ENCODE peak calls at places on chromosomes 2 and 18, in six cellular contexts. One of them, this sample, is unnamed. For H3K4me1, the result is how much of the 10 kb centered on the place peaks cover.

GRCh38 chr2:191892391-191892790 is 45.5 kb upstream of the CAVIN2 start:
- DNase-seq in mucosa of descending colon: no peak
- DNase-seq in mammary epithelial cell: peak
- DNase-seq in cardiac muscle cell: no peak
- DNase-seq in A549: no peak
- DNase-seq in fibroblast of lung: peak
- DNase-seq in this sample: no peak

GRCh38 chr2:191152841-191153240 is 2.0 kb upstream of the STAT4 start:
- DNase-seq in A549: no peak
- DNase-seq in mucosa of descending colon: no peak
- DNase-seq in cardiac muscle cell: peak
- DNase-seq in fibroblast of lung: no peak
- DNase-seq in mammary epithelial cell: peak
- DNase-seq in this sample: no peak

GRCh38 chr2:240948905-240949790 is 43.0 kb downstream of the CROCC2 start:
- DNase-seq in A549: no peak
- DNase-seq in mucosa of descending colon: no peak
- DNase-seq in mammary epithelial cell: no peak
- DNase-seq in fibroblast of lung: no peak
- DNase-seq in cardiac muscle cell: no peak
- DNase-seq in this sample: no peak

GRCh38 chr2:182920631-182921056 is 54.2 kb upstream of the FRZB start:
- DNase-seq in mucosa of descending colon: no peak
- DNase-seq in A549: no peak
- DNase-seq in fibroblast of lung: no peak
- DNase-seq in cardiac muscle cell: no peak
- DNase-seq in mammary epithelial cell: no peak
- DNase-seq in this sample: no peak

GRCh38 chr2:183799761-183800160 is 675.5 kb downstream of the NUP35 start:
- DNase-seq in fibroblast of lung: no peak
- DNase-seq in mucosa of descending colon: no peak
- DNase-seq in mammary epithelial cell: no peak
- DNase-seq in A549: no peak
- DNase-seq in cardiac muscle cell: no peak
- DNase-seq in this sample: no peak

GRCh38 chr2:8692783-8693768 is 11.2 kb downstream of the ID2 start:
- DNase-seq in mammary epithelial cell: peak
- DNase-seq in fibroblast of lung: peak
- DNase-seq in cardiac muscle cell: peak
- DNase-seq in A549: peak
- DNase-seq in mucosa of descending colon: peak
- DNase-seq in this sample: no peak

GRCh38 chr2:180980943-180981898 is 816 bp downstream of the UBE2E3 start:
- DNase-seq in cardiac muscle cell: peak
- DNase-seq in mucosa of descending colon: peak
- DNase-seq in A549: peak
- DNase-seq in mammary epithelial cell: peak
- DNase-seq in fibroblast of lung: peak
- DNase-seq in this sample: no peak

GRCh38 chr2:179124282-179124681 is 74.3 kb upstream of the CCDC141 start:
- DNase-seq in mammary epithelial cell: no peak
- DNase-seq in fibroblast of lung: no peak
- DNase-seq in cardiac muscle cell: no peak
- DNase-seq in A549: no peak
- DNase-seq in mucosa of descending colon: no peak
- DNase-seq in this sample: no peak

GRCh38 chr18:31503011-31503410 is 5.0 kb downstream of the DSG2 start:
- DNase-seq in mammary epithelial cell: no peak
- DNase-seq in fibroblast of lung: no peak
- DNase-seq in A549: no peak
- DNase-seq in cardiac muscle cell: no peak
- DNase-seq in mucosa of descending colon: no peak
- DNase-seq in this sample: no peak

GRCh38 chr2:179022685-179023084 is 27.3 kb downstream of the CCDC141 start:
- DNase-seq in A549: no peak
- DNase-seq in mucosa of descending colon: no peak
- DNase-seq in mammary epithelial cell: no peak
- DNase-seq in cardiac muscle cell: no peak
- DNase-seq in fibroblast of lung: no peak
- DNase-seq in this sample: no peak

GRCh38 chr2:158828378-158829136 is 33.4 kb downstream of the DAPL1 start:
- DNase-seq in A549: no peak
- DNase-seq in mucosa of descending colon: no peak
- DNase-seq in mammary epithelial cell: no peak
- DNase-seq in fibroblast of lung: peak
- DNase-seq in cardiac muscle cell: no peak
- DNase-seq in this sample: no peak

GRCh38 chr18:13726972-13727331 is 479 bp downstream of the RNMT start:
- DNase-seq in mucosa of descending colon: no peak
- DNase-seq in A549: peak
- DNase-seq in fibroblast of lung: no peak
- DNase-seq in mammary epithelial cell: peak
- DNase-seq in cardiac muscle cell: peak
- DNase-seq in this sample: peak

GRCh38 chr2:223759569-223760430 is 77.6 kb downstream of the AP1S3 start:
- DNase-seq in mucosa of descending colon: no peak
- DNase-seq in mammary epithelial cell: peak
- DNase-seq in fibroblast of lung: peak
- DNase-seq in cardiac muscle cell: no peak
- DNase-seq in A549: peak
- DNase-seq in this sample: no peak

DNA sequence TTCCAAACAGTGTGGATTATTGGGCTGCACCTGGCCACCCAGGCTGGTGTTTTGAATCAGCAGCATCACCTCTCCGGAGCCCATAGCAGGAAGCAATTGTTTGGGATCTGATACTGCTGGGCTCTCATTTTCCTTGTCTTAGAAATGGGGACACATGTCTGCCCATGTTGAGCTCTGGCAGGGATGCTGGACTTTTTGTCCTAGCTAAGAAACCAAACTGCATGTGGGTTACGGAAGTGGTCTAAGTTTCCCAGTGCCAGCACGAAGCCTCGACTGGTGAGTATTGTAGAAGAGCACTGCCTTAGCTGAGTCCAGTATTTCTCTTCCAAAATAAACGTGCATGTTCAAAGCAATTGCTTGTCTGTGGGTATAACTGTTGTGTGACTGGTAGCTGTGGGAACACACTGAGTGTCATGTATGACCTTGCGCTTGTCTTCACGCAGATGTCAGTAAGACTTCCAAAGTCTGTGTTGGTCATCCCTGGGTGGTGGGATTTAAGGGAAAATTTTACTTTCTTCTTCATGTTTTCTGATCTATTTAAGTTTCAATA is 43.6 kb downstream of the SH3RF3 start:
- DNase-seq in cardiac muscle cell: no peak
- DNase-seq in mammary epithelial cell: no peak
- DNase-seq in fibroblast of lung: peak
- DNase-seq in A549: no peak
- DNase-seq in mucosa of descending colon: no peak
- DNase-seq in this sample: no peak
- H3K4me3 ChIP-seq in cardiac muscle cell: no peak
- H3K4me3 ChIP-seq in mammary epithelial cell: no peak
- H3K4me3 ChIP-seq in fibroblast of lung: no peak
- H3K4me3 ChIP-seq in A549: no peak
- H3K4me3 ChIP-seq in mucosa of descending colon: no peak
- H3K4me3 ChIP-seq in this sample: peak

GRCh38 chr2:197149546-197149945 is 161.0 kb downstream of the ANKRD44 start:
- DNase-seq in fibroblast of lung: no peak
- DNase-seq in cardiac muscle cell: no peak
- DNase-seq in mucosa of descending colon: no peak
- DNase-seq in mammary epithelial cell: no peak
- DNase-seq in A549: no peak
- DNase-seq in this sample: no peak
- H3K4me1 ChIP-seq in fibroblast of lung: under half
- H3K4me1 ChIP-seq in cardiac muscle cell: under half
- H3K4me1 ChIP-seq in mucosa of descending colon: under half
- H3K4me1 ChIP-seq in mammary epithelial cell: under half
- H3K4me1 ChIP-seq in A549: under half
- H3K4me1 ChIP-seq in this sample: under half

DNA sequence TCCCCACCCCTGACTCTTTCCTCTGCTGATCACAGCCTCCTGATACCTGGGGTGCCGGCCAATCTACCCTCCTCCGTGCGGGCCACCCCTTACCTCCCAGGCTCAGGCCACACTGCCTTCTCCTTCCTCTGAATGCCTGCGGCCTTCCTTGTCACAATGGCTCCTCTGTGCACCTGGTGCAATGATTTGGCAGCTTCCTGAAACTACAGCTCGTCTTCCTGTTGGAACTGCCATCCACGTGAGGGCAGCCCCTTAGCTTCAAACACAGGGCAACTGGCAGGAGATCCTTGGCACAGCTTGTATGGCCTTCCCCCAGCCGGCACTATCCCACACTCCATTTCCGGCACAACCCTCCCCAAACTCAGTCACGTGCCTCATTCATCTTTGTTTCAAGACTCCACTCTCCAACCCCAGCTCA is 69.0 kb downstream of the STPG4 start:
- DNase-seq in fibroblast of lung: no peak
- DNase-seq in mammary epithelial cell: peak
- DNase-seq in A549: no peak
- DNase-seq in mucosa of descending colon: no peak
- DNase-seq in cardiac muscle cell: no peak
- DNase-seq in this sample: no peak
- H3K4me3 ChIP-seq in fibroblast of lung: no peak
- H3K4me3 ChIP-seq in mammary epithelial cell: no peak
- H3K4me3 ChIP-seq in A549: no peak
- H3K4me3 ChIP-seq in mucosa of descending colon: no peak
- H3K4me3 ChIP-seq in cardiac muscle cell: no peak
- H3K4me3 ChIP-seq in this sample: no peak

GRCh38 chr2:162915858-162916257 is 77.3 kb upstream of the KCNH7 start:
- DNase-seq in cardiac muscle cell: no peak
- DNase-seq in mucosa of descending colon: no peak
- DNase-seq in A549: no peak
- DNase-seq in mammary epithelial cell: no peak
- DNase-seq in fibroblast of lung: no peak
- DNase-seq in this sample: no peak

GRCh38 chr2:162916286-162916801 is 77.8 kb upstream of the KCNH7 start:
- DNase-seq in fibroblast of lung: no peak
- DNase-seq in A549: no peak
- DNase-seq in cardiac muscle cell: no peak
- DNase-seq in mammary epithelial cell: no peak
- DNase-seq in mucosa of descending colon: no peak
- DNase-seq in this sample: no peak

GRCh38 chr2:162917626-162918025 is 79.1 kb upstream of the KCNH7 start:
- DNase-seq in mammary epithelial cell: no peak
- DNase-seq in cardiac muscle cell: no peak
- DNase-seq in mucosa of descending colon: no peak
- DNase-seq in A549: no peak
- DNase-seq in fibroblast of lung: no peak
- DNase-seq in this sample: no peak

GRCh38 chr2:162912787-162913186 is 74.2 kb upstream of the KCNH7 start:
- DNase-seq in A549: no peak
- DNase-seq in fibroblast of lung: no peak
- DNase-seq in mammary epithelial cell: no peak
- DNase-seq in cardiac muscle cell: no peak
- DNase-seq in mucosa of descending colon: no peak
- DNase-seq in this sample: no peak

DNA sequence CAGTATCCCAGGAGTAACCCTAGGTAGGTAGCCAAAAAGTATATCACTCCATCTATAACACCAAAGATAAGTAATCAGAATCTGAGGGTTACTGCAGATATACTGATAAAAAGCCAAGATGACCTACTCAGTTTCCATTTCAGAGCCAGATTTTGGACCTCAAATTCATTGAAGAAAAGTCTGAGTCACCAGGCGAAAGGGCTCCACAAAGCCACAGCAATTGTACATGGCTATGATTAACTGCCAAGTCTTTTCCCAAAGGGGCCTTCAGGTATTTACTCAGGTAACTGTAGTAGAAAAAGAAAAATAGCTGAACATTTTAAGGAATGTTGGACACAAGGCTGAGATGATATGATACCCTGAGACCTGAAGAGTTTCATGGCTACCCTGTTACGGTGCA is 75.6 kb upstream of the KCNH7 start:
- DNase-seq in fibroblast of lung: no peak
- DNase-seq in cardiac muscle cell: no peak
- DNase-seq in A549: no peak
- DNase-seq in mammary epithelial cell: peak
- DNase-seq in mucosa of descending colon: no peak
- DNase-seq in this sample: no peak
- H3K4me1 ChIP-seq in fibroblast of lung: under half
- H3K4me1 ChIP-seq in cardiac muscle cell: under half
- H3K4me1 ChIP-seq in A549: under half
- H3K4me1 ChIP-seq in mammary epithelial cell: under half
- H3K4me1 ChIP-seq in mucosa of descending colon: under half
- H3K4me1 ChIP-seq in this sample: under half

GRCh38 chr18:11419336-11419735 is 190.1 kb upstream of the SLC35G4 start:
- DNase-seq in mucosa of descending colon: no peak
- DNase-seq in fibroblast of lung: no peak
- DNase-seq in mammary epithelial cell: no peak
- DNase-seq in cardiac muscle cell: no peak
- DNase-seq in A549: no peak
- DNase-seq in this sample: no peak
- H3K4me3 ChIP-seq in mucosa of descending colon: no peak
- H3K4me3 ChIP-seq in fibroblast of lung: no peak
- H3K4me3 ChIP-seq in mammary epithelial cell: no peak
- H3K4me3 ChIP-seq in cardiac muscle cell: no peak
- H3K4me3 ChIP-seq in A549: no peak
- H3K4me3 ChIP-seq in this sample: no peak

This sample was measured in thoracic aorta.